ENCODE peak calls at places on chromosomes 13 and 19, in five cellular contexts. Q is astrocyte of the cerebellum, T is activated B cell treated with CpG ODN at 0.5 μM for 24 hours, L is heart right ventricle, O is esophagus squamous epithelium. G is an unnamed sample.
A peak's percentile ranks its signal among the peaks of the same experiment; 100 is the strongest.

GRCh38 chr19:45766293-45766918 is 2.6 kb downstream of the SIX5 start:
- DNase-seq in Q (no peak), T (no peak), O (no peak), L (peak; percentile 35), G (no peak)

GRCh38 chr19:33580026-33580644 is 41.6 kb upstream of the CHST8 start:
- DNase-seq in L (no peak), T (no peak), O (no peak), Q (no peak), G (no peak)

GRCh38 chr13:19053561-19053960 is 128.1 kb downstream of the TUBA3C start:
- DNase-seq in Q (no peak), T (no peak), O (no peak), L (no peak), G (no peak)

GRCh38 chr13:108915095-108915633 is 285.8 kb downstream of the MYO16 start:
- DNase-seq in L (no peak), T (no peak), O (no peak), Q (peak; percentile 26), G (no peak)

GRCh38 chr13:41694902-41695301 is 237.6 kb downstream of the RGCC start:
- DNase-seq in L (peak; percentile 21), T (no peak), O (no peak), Q (peak; percentile 93), G (no peak)

GRCh38 chr19:2477732-2478191 is 1.8 kb downstream of the GADD45B start:
- DNase-seq in O (no peak), T (peak; percentile 45), L (no peak), Q (no peak), G (no peak)

GRCh38 chr19:12346896-12347295 is 13.5 kb upstream of the ZNF563 start:
- DNase-seq in L (no peak), Q (no peak), O (no peak), T (no peak), G (no peak)

GRCh38 chr13:28376604-28377003 is 118.3 kb downstream of the FLT1 start:
- DNase-seq in O (no peak), L (no peak), T (no peak), Q (no peak), G (no peak)

GRCh38 chr19:47113446-47114348 is at the start of gene ZC3H4:
- DNase-seq in T (peak; percentile 85), Q (peak; percentile 81), L (peak; percentile 92), O (peak; percentile 46), G (peak; percentile 93)

GRCh38 chr19:3649888-3650287 is 23.3 kb upstream of the CACTIN start:
- DNase-seq in L (no peak), O (no peak), Q (no peak), T (no peak), G (no peak)

GRCh38 chr13:27524981-27525975 is 74.9 kb upstream of the MTIF3 start:
- DNase-seq in Q (no peak), L (no peak), T (no peak), O (no peak), G (no peak)

GRCh38 chr13:31012285-31013024 is 80.0 kb downstream of the TEX26 start:
- DNase-seq in L (no peak), O (no peak), T (no peak), Q (no peak), G (no peak)

GRCh38 chr13:28534210-28534609 is 39.3 kb upstream of the FLT1 start:
- DNase-seq in Q (no peak), O (no peak), T (no peak), L (no peak), G (no peak)

GRCh38 chr19:1630811-1631210 is 21.6 kb downstream of the TCF3 start:
- DNase-seq in Q (no peak), L (no peak), T (no peak), O (no peak), G (no peak)

GRCh38 chr13:72221276-72221962 is 354.4 kb upstream of the DACH1 start:
- DNase-seq in T (no peak), L (no peak), O (no peak), Q (no peak), G (peak; percentile 38)

GRCh38 chr19:30149300-30149699 is 207.3 kb downstream of the URI1 start:
- DNase-seq in Q (no peak), O (no peak), T (no peak), L (no peak), G (no peak)

GRCh38 chr19:44552324-44552723 is 22.8 kb upstream of the CEACAM20 start:
- DNase-seq in L (peak; percentile 17), O (no peak), Q (no peak), T (no peak), G (peak; percentile 56)

GRCh38 chr13:42396501-42396900 is 124.5 kb downstream of the AKAP11 start:
- DNase-seq in O (no peak), L (no peak), T (no peak), Q (no peak), G (no peak)

GRCh38 chr13:104140557-104140956 is 1074.3 kb upstream of the SLC10A2 start:
- DNase-seq in T (no peak), L (no peak), Q (peak; percentile 93), O (no peak), G (no peak)

GRCh38 chr19:38959618-38960017 is 15.9 kb downstream of the FBXO17 start:
- DNase-seq in L (no peak), O (no peak), T (no peak), Q (no peak), G (no peak)

GRCh38 chr19:612941-613340 is 20.4 kb downstream of the POLRMT start:
- DNase-seq in Q (no peak), L (no peak), O (no peak), T (no peak), G (no peak)

GRCh38 chr19:44109458-44109857 is 3.7 kb upstream of the ZNF225 start:
- DNase-seq in O (no peak), Q (no peak), L (no peak), T (no peak), G (no peak)

GRCh38 chr13:20399515-20399914 is 126.1 kb downstream of the CRYL1 start:
- DNase-seq in L (no peak), O (no peak), Q (no peak), T (no peak), G (no peak)

GRCh38 chr19:34644991-34645461 is 31.9 kb downstream of the SCGB2B2 start:
- DNase-seq in Q (no peak), T (no peak), O (no peak), L (no peak), G (no peak)
- TF ChIP-seq CTCF in Q (no peak), T (no peak), O (no peak), L (no peak), G (no peak)

GRCh38 chr13:98285317-98285716 is 108.2 kb upstream of the RNF113B start:
- DNase-seq in T (no peak), Q (no peak), L (no peak), O (no peak), G (no peak)

GRCh38 chr13:98285852-98286594 is 109.0 kb upstream of the RNF113B start:
- DNase-seq in T (no peak), Q (no peak), L (no peak), O (no peak), G (no peak)

GRCh38 chr13:98286814-98287213 is 109.7 kb upstream of the RNF113B start:
- DNase-seq in T (no peak), O (no peak), L (no peak), Q (no peak), G (no peak)

GRCh38 chr13:98280176-98280510 is 103.1 kb upstream of the RNF113B start:
- DNase-seq in Q (no peak), O (no peak), L (no peak), T (no peak), G (peak; percentile 33)

GRCh38 chr13:98284677-98285076 is 107.6 kb upstream of the RNF113B start:
- DNase-seq in L (no peak), T (no peak), Q (no peak), O (no peak), G (no peak)
- TF ChIP-seq CTCF in L (no peak), T (no peak), Q (no peak), O (no peak), G (no peak)

DNA sequence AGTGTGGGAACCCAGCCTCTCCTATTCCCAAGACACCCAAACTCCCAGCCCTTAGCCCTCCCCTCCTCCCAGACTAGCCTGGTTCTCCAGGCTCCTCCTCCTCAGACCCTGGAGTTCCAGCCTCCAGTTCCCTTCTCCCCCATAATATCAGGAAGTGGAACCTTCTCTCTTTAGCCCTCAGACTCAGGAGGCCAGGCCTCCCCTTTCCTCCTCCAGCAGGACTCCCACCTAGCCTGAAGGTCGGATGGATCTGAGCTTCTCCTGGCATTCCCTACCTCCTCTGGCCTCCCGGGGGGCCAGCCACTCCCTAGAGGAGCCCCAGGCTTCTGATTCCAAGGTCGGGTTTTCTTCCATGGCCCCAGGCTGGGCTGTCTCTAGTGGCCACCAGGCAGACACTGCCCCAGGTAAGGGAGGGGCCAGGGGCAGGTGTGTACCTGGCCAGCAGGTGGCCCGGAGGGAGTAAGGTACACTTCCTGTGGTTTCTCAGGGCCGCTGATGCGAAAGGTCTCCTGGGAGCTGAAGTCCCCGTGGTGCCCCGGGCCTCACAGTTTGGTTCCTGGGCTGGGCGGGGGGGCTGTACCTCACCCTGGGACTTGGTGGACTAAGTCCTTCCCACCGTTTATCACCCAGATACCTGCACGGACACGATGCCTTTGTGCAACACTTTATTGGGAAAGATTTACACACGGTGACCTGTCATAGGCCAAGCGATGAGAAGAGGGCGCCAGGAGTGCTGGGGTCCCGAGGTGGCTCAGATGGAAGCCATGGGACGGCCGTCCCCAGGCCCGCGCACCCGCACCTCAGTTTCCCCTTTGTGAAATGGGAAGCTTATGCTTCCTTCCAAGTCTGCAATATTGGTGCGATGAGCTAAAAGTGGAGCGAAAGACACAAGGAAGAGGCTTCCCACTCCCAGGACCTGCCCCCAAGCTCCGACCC is at the start of gene TMC4:
- DNase-seq in Q (no peak), L (no peak), O (no peak), T (no peak), G (no peak)
- TF ChIP-seq CTCF in Q (no peak), L (no peak), O (no peak), T (no peak), G (no peak)

DNA sequence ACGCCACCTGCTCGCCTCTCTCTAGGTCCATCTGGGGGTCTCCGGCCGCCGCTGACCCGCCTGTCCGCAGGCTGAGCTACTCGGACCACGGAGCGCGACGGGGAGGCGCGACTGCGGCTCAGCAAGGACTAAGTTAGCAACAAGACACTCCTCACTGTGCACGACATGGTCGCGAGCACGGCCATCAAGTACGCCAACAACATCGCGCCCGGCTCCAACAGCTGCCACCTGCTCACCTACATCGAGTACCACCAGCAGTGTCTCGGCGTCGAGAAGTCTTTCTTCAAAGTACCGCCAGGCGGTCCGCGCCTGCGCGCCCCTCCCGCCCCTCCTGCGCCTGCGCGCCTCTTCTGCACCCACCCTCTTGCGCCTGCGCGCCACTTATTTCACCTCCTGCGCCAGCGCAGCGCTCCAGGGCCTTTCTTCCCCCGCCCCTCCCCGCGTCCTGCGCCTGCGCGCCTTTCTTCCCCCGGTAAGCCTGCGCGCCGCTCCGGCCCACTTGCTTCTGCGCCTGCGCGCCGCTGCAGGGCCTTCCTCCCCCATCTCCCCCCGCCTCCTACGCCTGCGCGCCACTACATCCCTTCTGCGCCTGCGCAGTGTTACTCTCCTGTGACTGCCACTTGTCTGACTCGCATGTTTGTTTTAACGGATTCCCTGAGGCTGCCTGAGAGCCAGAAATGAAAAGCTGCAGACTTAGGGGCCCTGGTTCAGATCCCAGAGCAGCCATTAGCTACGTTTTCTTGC is 63.9 kb downstream of the ACSBG2 start:
- DNase-seq in O (peak; percentile 87), T (peak; percentile 99), Q (peak; percentile 96), L (peak; percentile 100), G (peak; percentile 99)
- TF ChIP-seq CTCF in O (no peak), T (no peak), Q (peak; percentile 44), L (peak; percentile 55), G (peak; percentile 11)

DNA sequence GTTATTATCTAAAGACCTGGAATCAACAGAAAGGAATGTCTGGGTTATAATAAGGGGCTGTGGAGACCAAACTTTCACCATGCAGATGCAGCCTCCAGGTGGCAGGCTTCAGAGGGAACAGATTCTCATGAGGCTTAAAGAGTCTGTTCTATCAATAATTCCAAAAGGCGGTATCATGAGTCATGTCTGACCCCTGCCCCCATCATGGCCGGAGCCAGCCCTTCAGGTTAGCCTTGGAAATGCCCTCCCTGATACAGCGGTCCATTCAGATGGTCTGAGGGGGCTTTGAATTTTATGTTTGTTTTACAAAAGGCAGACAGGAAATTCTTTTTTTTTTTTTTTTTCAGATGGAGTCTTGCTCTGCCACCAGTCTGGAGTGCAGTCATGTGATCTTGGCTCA is 21.7 kb upstream of the LAMP1 start:
- DNase-seq in Q (peak; percentile 40), L (no peak), O (no peak), T (no peak), G (peak; percentile 55)
- TF ChIP-seq CTCF in Q (peak; percentile 71), L (peak; percentile 59), O (peak; percentile 31), T (no peak), G (peak; percentile 45)